ENCODE peak calls at places on chromosome 21, in seven cellular contexts. One of them, this sample, is unnamed.

GRCh38 chr21:24590261-24590660 is 1017.0 kb downstream of the MRPL39 start:
- DNase-seq in NCI-H1092: peak
- DNase-seq in H9: no peak
- DNase-seq in left ventricle myocardium inferior: no peak
- DNase-seq in omental fat pad: no peak
- DNase-seq in Kasumi-1: no peak
- DNase-seq in GM19239: no peak
- DNase-seq in this sample: no peak

GRCh38 chr21:42248783-42249597 is 30.1 kb downstream of the ABCG1 start:
- DNase-seq in left ventricle myocardium inferior: no peak
- DNase-seq in GM19239: peak
- DNase-seq in H9: no peak
- DNase-seq in omental fat pad: no peak
- DNase-seq in NCI-H1092: no peak
- DNase-seq in Kasumi-1: no peak
- DNase-seq in this sample: no peak

GRCh38 chr21:45551316-45551715 is 9.1 kb upstream of the SLC19A1 start:
- DNase-seq in NCI-H1092: no peak
- DNase-seq in GM19239: no peak
- DNase-seq in H9: no peak
- DNase-seq in omental fat pad: no peak
- DNase-seq in Kasumi-1: no peak
- DNase-seq in left ventricle myocardium inferior: peak
- DNase-seq in this sample: peak

GRCh38 chr21:37536616-37537278 is 170.2 kb downstream of the DYRK1A start:
- DNase-seq in NCI-H1092: no peak
- DNase-seq in Kasumi-1: peak
- DNase-seq in left ventricle myocardium inferior: no peak
- DNase-seq in omental fat pad: no peak
- DNase-seq in H9: no peak
- DNase-seq in GM19239: no peak
- DNase-seq in this sample: no peak

GRCh38 chr21:25396135-25396711 is 211.1 kb downstream of the MRPL39 start:
- DNase-seq in NCI-H1092: no peak
- DNase-seq in Kasumi-1: no peak
- DNase-seq in omental fat pad: no peak
- DNase-seq in left ventricle myocardium inferior: no peak
- DNase-seq in GM19239: peak
- DNase-seq in H9: no peak
- DNase-seq in this sample: no peak

GRCh38 chr21:35316933-35317332 is 267.8 kb upstream of the RUNX1 start:
- DNase-seq in NCI-H1092: no peak
- DNase-seq in Kasumi-1: no peak
- DNase-seq in H9: no peak
- DNase-seq in omental fat pad: peak
- DNase-seq in left ventricle myocardium inferior: no peak
- DNase-seq in GM19239: no peak
- DNase-seq in this sample: no peak

GRCh38 chr21:38910390-38911008 is 104.8 kb downstream of the ETS2 start:
- DNase-seq in left ventricle myocardium inferior: no peak
- DNase-seq in H9: no peak
- DNase-seq in omental fat pad: no peak
- DNase-seq in NCI-H1092: no peak
- DNase-seq in Kasumi-1: no peak
- DNase-seq in GM19239: no peak
- DNase-seq in this sample: no peak

GRCh38 chr21:46150073-46150472 is 5.3 kb downstream of the FTCD start:
- DNase-seq in GM19239: no peak
- DNase-seq in left ventricle myocardium inferior: no peak
- DNase-seq in omental fat pad: no peak
- DNase-seq in NCI-H1092: no peak
- DNase-seq in Kasumi-1: no peak
- DNase-seq in H9: peak
- DNase-seq in this sample: no peak

This sample was measured in GF-D8.